ENCODE peak calls at places on chromosome 21, in four cellular contexts. One of them, this sample, is unnamed.

GRCh38 chr21:44994581-44995171 is 54.8 kb downstream of the SLX9 start:
- DNase-seq in H9: no peak
- DNase-seq in AG20443: no peak
- DNase-seq in activated T-cell treated with anti-CD3 and anti-CD28 coated beads, Interleukin-2, amount 50 U/mL, for 72 hours: no peak
- DNase-seq in this sample: no peak

GRCh38 chr21:36719614-36720013 is 20.7 kb downstream of the SIM2 start:
- DNase-seq in activated T-cell treated with anti-CD3 and anti-CD28 coated beads, Interleukin-2, amount 50 U/mL, for 72 hours: no peak
- DNase-seq in H9: no peak
- DNase-seq in AG20443: no peak
- DNase-seq in this sample: no peak

GRCh38 chr21:34202553-34203332 is 129.4 kb downstream of the MRPS6 start:
- DNase-seq in H9: peak; percentile 68
- DNase-seq in AG20443: no peak
- DNase-seq in activated T-cell treated with anti-CD3 and anti-CD28 coated beads, Interleukin-2, amount 50 U/mL, for 72 hours: no peak
- DNase-seq in this sample: no peak

GRCh38 chr21:46253610-46254124 is 25.1 kb upstream of the LSS start:
- DNase-seq in H9: no peak
- DNase-seq in AG20443: no peak
- DNase-seq in activated T-cell treated with anti-CD3 and anti-CD28 coated beads, Interleukin-2, amount 50 U/mL, for 72 hours: peak; percentile 60
- DNase-seq in this sample: no peak

GRCh38 chr21:39004776-39005605 is 178.3 kb downstream of the PSMG1 start:
- DNase-seq in AG20443: peak; percentile 68
- DNase-seq in activated T-cell treated with anti-CD3 and anti-CD28 coated beads, Interleukin-2, amount 50 U/mL, for 72 hours: peak; percentile 6
- DNase-seq in H9: peak; percentile 63
- DNase-seq in this sample: no peak

GRCh38 chr21:33339938-33340337 is 15.2 kb downstream of the IFNAR1 start:
- DNase-seq in AG20443: no peak
- DNase-seq in activated T-cell treated with anti-CD3 and anti-CD28 coated beads, Interleukin-2, amount 50 U/mL, for 72 hours: no peak
- DNase-seq in H9: no peak
- DNase-seq in this sample: no peak

GRCh38 chr21:31713973-31714740 is 17.8 kb downstream of the SCAF4 start:
- DNase-seq in activated T-cell treated with anti-CD3 and anti-CD28 coated beads, Interleukin-2, amount 50 U/mL, for 72 hours: peak; percentile 27
- DNase-seq in AG20443: no peak
- DNase-seq in H9: no peak
- DNase-seq in this sample: no peak

GRCh38 chr21:41758550-41758949 is 8.3 kb downstream of the RIPK4 start:
- DNase-seq in AG20443: no peak
- DNase-seq in H9: no peak
- DNase-seq in activated T-cell treated with anti-CD3 and anti-CD28 coated beads, Interleukin-2, amount 50 U/mL, for 72 hours: no peak
- DNase-seq in this sample: no peak

GRCh38 chr21:45972716-45973474 is 8.7 kb upstream of the COL6A1 start:
- DNase-seq in AG20443: peak; percentile 75
- DNase-seq in H9: no peak
- DNase-seq in activated T-cell treated with anti-CD3 and anti-CD28 coated beads, Interleukin-2, amount 50 U/mL, for 72 hours: peak; percentile 33
- DNase-seq in this sample: no peak

GRCh38 chr21:45551316-45551715 is 9.1 kb upstream of the SLC19A1 start:
- DNase-seq in activated T-cell treated with anti-CD3 and anti-CD28 coated beads, Interleukin-2, amount 50 U/mL, for 72 hours: peak; percentile 59
- DNase-seq in H9: no peak
- DNase-seq in AG20443: peak; percentile 74
- DNase-seq in this sample: peak; percentile 85

GRCh38 chr21:27721675-27722074 is 754.8 kb upstream of the ADAMTS5 start:
- DNase-seq in H9: no peak
- DNase-seq in AG20443: no peak
- DNase-seq in activated T-cell treated with anti-CD3 and anti-CD28 coated beads, Interleukin-2, amount 50 U/mL, for 72 hours: no peak
- DNase-seq in this sample: no peak

GRCh38 chr21:42230636-42231035 is 11.7 kb downstream of the ABCG1 start:
- DNase-seq in AG20443: no peak
- DNase-seq in activated T-cell treated with anti-CD3 and anti-CD28 coated beads, Interleukin-2, amount 50 U/mL, for 72 hours: no peak
- DNase-seq in H9: no peak
- DNase-seq in this sample: no peak

GRCh38 chr21:41726970-41727783 is 39.7 kb downstream of the RIPK4 start:
- DNase-seq in H9: no peak
- DNase-seq in AG20443: peak; percentile 90
- DNase-seq in activated T-cell treated with anti-CD3 and anti-CD28 coated beads, Interleukin-2, amount 50 U/mL, for 72 hours: no peak
- DNase-seq in this sample: no peak

GRCh38 chr21:21109736-21110135 is 111.5 kb downstream of the NCAM2 start:
- DNase-seq in H9: no peak
- DNase-seq in AG20443: no peak
- DNase-seq in activated T-cell treated with anti-CD3 and anti-CD28 coated beads, Interleukin-2, amount 50 U/mL, for 72 hours: no peak
- DNase-seq in this sample: no peak

GRCh38 chr21:36509966-36510742 is 30.2 kb upstream of the CLDN14 start:
- DNase-seq in AG20443: no peak
- DNase-seq in H9: no peak
- DNase-seq in activated T-cell treated with anti-CD3 and anti-CD28 coated beads, Interleukin-2, amount 50 U/mL, for 72 hours: no peak
- DNase-seq in this sample: no peak

GRCh38 chr21:42746593-42747266 is 93.3 kb downstream of the PDE9A start:
- DNase-seq in H9: no peak
- DNase-seq in AG20443: no peak
- DNase-seq in activated T-cell treated with anti-CD3 and anti-CD28 coated beads, Interleukin-2, amount 50 U/mL, for 72 hours: peak; percentile 44
- DNase-seq in this sample: no peak

GRCh38 chr21:16908087-16908486 is 604.8 kb upstream of the CXADR start:
- DNase-seq in activated T-cell treated with anti-CD3 and anti-CD28 coated beads, Interleukin-2, amount 50 U/mL, for 72 hours: no peak
- DNase-seq in AG20443: peak; percentile 8
- DNase-seq in H9: no peak
- DNase-seq in this sample: no peak

GRCh38 chr21:26810266-26810665 is 34.9 kb downstream of the ADAMTS1 start:
- DNase-seq in activated T-cell treated with anti-CD3 and anti-CD28 coated beads, Interleukin-2, amount 50 U/mL, for 72 hours: no peak
- DNase-seq in H9: no peak
- DNase-seq in AG20443: no peak
- DNase-seq in this sample: no peak

GRCh38 chr21:44426663-44427191 is 28.6 kb upstream of the LRRC3 start:
- DNase-seq in H9: peak; percentile 25
- DNase-seq in activated T-cell treated with anti-CD3 and anti-CD28 coated beads, Interleukin-2, amount 50 U/mL, for 72 hours: no peak
- DNase-seq in AG20443: no peak
- DNase-seq in this sample: no peak

GRCh38 chr21:37452222-37452621 is 85.6 kb downstream of the DYRK1A start:
- DNase-seq in activated T-cell treated with anti-CD3 and anti-CD28 coated beads, Interleukin-2, amount 50 U/mL, for 72 hours: no peak
- DNase-seq in AG20443: peak; percentile 71
- DNase-seq in H9: no peak
- DNase-seq in this sample: no peak

GRCh38 chr21:35529141-35529863 is 480.2 kb upstream of the RUNX1 start:
- DNase-seq in activated T-cell treated with anti-CD3 and anti-CD28 coated beads, Interleukin-2, amount 50 U/mL, for 72 hours: peak; percentile 25
- DNase-seq in H9: no peak
- DNase-seq in AG20443: peak; percentile 30
- DNase-seq in this sample: no peak

GRCh38 chr21:28769683-28770082 is 223.0 kb downstream of the LTN1 start:
- DNase-seq in AG20443: no peak
- DNase-seq in H9: no peak
- DNase-seq in activated T-cell treated with anti-CD3 and anti-CD28 coated beads, Interleukin-2, amount 50 U/mL, for 72 hours: peak; percentile 24
- DNase-seq in this sample: no peak

GRCh38 chr21:45401916-45402900 is 2.8 kb upstream of the COL18A1 start:
- DNase-seq in H9: no peak
- DNase-seq in activated T-cell treated with anti-CD3 and anti-CD28 coated beads, Interleukin-2, amount 50 U/mL, for 72 hours: no peak
- DNase-seq in AG20443: no peak
- DNase-seq in this sample: no peak

GRCh38 chr21:39020751-39021474 is 162.3 kb downstream of the PSMG1 start:
- DNase-seq in activated T-cell treated with anti-CD3 and anti-CD28 coated beads, Interleukin-2, amount 50 U/mL, for 72 hours: no peak
- DNase-seq in H9: no peak
- DNase-seq in AG20443: peak; percentile 84
- DNase-seq in this sample: no peak

GRCh38 chr21:32520885-32521735 is 64.2 kb downstream of the TCP10L start:
- DNase-seq in AG20443: peak; percentile 88
- DNase-seq in activated T-cell treated with anti-CD3 and anti-CD28 coated beads, Interleukin-2, amount 50 U/mL, for 72 hours: no peak
- DNase-seq in H9: no peak
- DNase-seq in this sample: peak; percentile 98

GRCh38 chr21:31158789-31159581 is 120.7 kb upstream of the KRTAP19-8 start:
- DNase-seq in AG20443: no peak
- DNase-seq in H9: no peak
- DNase-seq in activated T-cell treated with anti-CD3 and anti-CD28 coated beads, Interleukin-2, amount 50 U/mL, for 72 hours: no peak
- DNase-seq in this sample: no peak

GRCh38 chr21:34807146-34807880 is 138.5 kb downstream of the CLIC6 start:
- DNase-seq in H9: no peak
- DNase-seq in activated T-cell treated with anti-CD3 and anti-CD28 coated beads, Interleukin-2, amount 50 U/mL, for 72 hours: peak; percentile 79
- DNase-seq in AG20443: peak; percentile 84
- DNase-seq in this sample: peak; percentile 93

GRCh38 chr21:31557421-31557955 is 102.0 kb upstream of the SOD1 start:
- DNase-seq in H9: peak; percentile 68
- DNase-seq in AG20443: no peak
- DNase-seq in activated T-cell treated with anti-CD3 and anti-CD28 coated beads, Interleukin-2, amount 50 U/mL, for 72 hours: peak; percentile 46
- DNase-seq in this sample: no peak

GRCh38 chr21:34091607-34092006 is 18.2 kb downstream of the MRPS6 start:
- DNase-seq in AG20443: no peak
- DNase-seq in H9: no peak
- DNase-seq in activated T-cell treated with anti-CD3 and anti-CD28 coated beads, Interleukin-2, amount 50 U/mL, for 72 hours: no peak
- DNase-seq in this sample: no peak

GRCh38 chr21:46295177-46295711 is 9.1 kb downstream of the YBEY start:
- DNase-seq in H9: no peak
- DNase-seq in AG20443: no peak
- DNase-seq in activated T-cell treated with anti-CD3 and anti-CD28 coated beads, Interleukin-2, amount 50 U/mL, for 72 hours: no peak
- DNase-seq in this sample: no peak

GRCh38 chr21:27134513-27134912 is 167.6 kb upstream of the ADAMTS5 start:
- DNase-seq in AG20443: no peak
- DNase-seq in activated T-cell treated with anti-CD3 and anti-CD28 coated beads, Interleukin-2, amount 50 U/mL, for 72 hours: no peak
- DNase-seq in H9: no peak
- DNase-seq in this sample: no peak

GRCh38 chr21:35319684-35320083 is 270.6 kb upstream of the RUNX1 start:
- DNase-seq in activated T-cell treated with anti-CD3 and anti-CD28 coated beads, Interleukin-2, amount 50 U/mL, for 72 hours: no peak
- DNase-seq in H9: no peak
- DNase-seq in AG20443: peak; percentile 61
- DNase-seq in this sample: no peak

GRCh38 chr21:32806810-32807386 is 35.3 kb upstream of the PAXBP1 start:
- DNase-seq in AG20443: no peak
- DNase-seq in H9: no peak
- DNase-seq in activated T-cell treated with anti-CD3 and anti-CD28 coated beads, Interleukin-2, amount 50 U/mL, for 72 hours: peak; percentile 21
- DNase-seq in this sample: no peak

GRCh38 chr21:38511662-38512243 is 13.5 kb upstream of the ERG start:
- DNase-seq in activated T-cell treated with anti-CD3 and anti-CD28 coated beads, Interleukin-2, amount 50 U/mL, for 72 hours: no peak
- DNase-seq in AG20443: no peak
- DNase-seq in H9: no peak
- DNase-seq in this sample: no peak

GRCh38 chr21:43697758-43698643 is 20.9 kb upstream of the PDXK start:
- DNase-seq in H9: no peak
- DNase-seq in activated T-cell treated with anti-CD3 and anti-CD28 coated beads, Interleukin-2, amount 50 U/mL, for 72 hours: no peak
- DNase-seq in AG20443: peak; percentile 36
- DNase-seq in this sample: no peak

GRCh38 chr21:28325618-28326017 is 667.1 kb downstream of the LTN1 start:
- DNase-seq in activated T-cell treated with anti-CD3 and anti-CD28 coated beads, Interleukin-2, amount 50 U/mL, for 72 hours: no peak
- DNase-seq in AG20443: no peak
- DNase-seq in H9: peak; percentile 57
- DNase-seq in this sample: no peak

GRCh38 chr21:34190576-34191301 is 117.4 kb downstream of the MRPS6 start:
- DNase-seq in H9: no peak
- DNase-seq in AG20443: no peak
- DNase-seq in activated T-cell treated with anti-CD3 and anti-CD28 coated beads, Interleukin-2, amount 50 U/mL, for 72 hours: no peak
- DNase-seq in this sample: no peak